ENCODE peak calls at places on chromosome 6, in six cellular contexts. Q is fibroblast of lung, S is IMR-90, I is OCI-LY7, C is hepatocyte, G is HCT116. A is an unnamed sample.

GRCh38 chr6:108684809-108685329 is 124.2 kb downstream of the FOXO3 start:
- DNase-seq in S (peak), I (no peak), C (peak), G (no peak), Q (peak), A (peak)

GRCh38 chr6:43798688-43799444 is 28.9 kb downstream of the VEGFA start:
- DNase-seq in I (no peak), G (peak), Q (peak), S (peak), C (peak), A (peak)

GRCh38 chr6:83985308-83985713 is 48.3 kb upstream of the MRAP2 start:
- DNase-seq in S (no peak), I (no peak), G (no peak), C (no peak), Q (no peak), A (no peak)

GRCh38 chr6:4880373-4880762 is 104.2 kb downstream of the CDYL start:
- DNase-seq in Q (no peak), G (no peak), C (no peak), I (no peak), S (no peak), A (no peak)

GRCh38 chr6:33853026-33853425 is 49.2 kb upstream of the MLN start:
- DNase-seq in I (no peak), Q (no peak), S (no peak), G (no peak), C (no peak), A (no peak)

GRCh38 chr6:7035837-7036249 is 71.9 kb upstream of the RREB1 start:
- DNase-seq in I (no peak), G (no peak), C (no peak), Q (no peak), S (no peak), A (peak)

GRCh38 chr6:88599561-88599960 is 363.9 kb downstream of the RNGTT start:
- DNase-seq in S (no peak), I (peak), Q (no peak), C (no peak), G (no peak), A (no peak)

GRCh38 chr6:3195377-3195694 is 32.1 kb downstream of the TUBB2B start:
- DNase-seq in G (no peak), S (no peak), Q (no peak), I (no peak), C (no peak), A (no peak)

GRCh38 chr6:130034815-130035146 is 16.4 kb downstream of the L3MBTL3 start:
- DNase-seq in I (no peak), Q (no peak), S (no peak), C (no peak), G (no peak), A (no peak)

GRCh38 chr6:110357696-110358535 is at the start of gene METTL24:
- DNase-seq in S (no peak), Q (no peak), I (no peak), C (peak), G (no peak), A (no peak)

GRCh38 chr6:165630544-165630953 is 32.5 kb downstream of the PDE10A start:
- DNase-seq in Q (no peak), I (no peak), G (no peak), C (no peak), S (peak), A (no peak)

GRCh38 chr6:170178266-170178560 is 112.7 kb downstream of the DLL1 start:
- DNase-seq in Q (no peak), I (no peak), G (no peak), S (no peak), C (no peak), A (no peak)
- H2AFZ ChIP-seq in Q (no peak), I (no peak), G (no peak), S (peak), C (no peak), A (no peak)

GRCh38 chr6:169452117-169452868 is 198.6 kb upstream of the THBS2 start:
- DNase-seq in I (no peak), C (no peak), G (peak), S (peak), Q (peak), A (peak)
- H3K4me2 ChIP-seq in I (no peak), C (no peak), G (peak), S (peak), Q (peak), A (peak)

GRCh38 chr6:51415501-51415900 is 596.8 kb downstream of the TFAP2B start:
- DNase-seq in C (no peak), I (no peak), Q (no peak), S (no peak), G (no peak), A (no peak)

GRCh38 chr6:51410453-51410852 is 591.8 kb downstream of the TFAP2B start:
- DNase-seq in I (no peak), C (no peak), Q (no peak), G (no peak), S (no peak), A (no peak)

GRCh38 chr6:51411726-51412125 is 593.1 kb downstream of the TFAP2B start:
- DNase-seq in S (no peak), G (no peak), I (no peak), Q (no peak), C (no peak), A (no peak)

GRCh38 chr6:51414361-51414760 is 595.7 kb downstream of the TFAP2B start:
- DNase-seq in Q (no peak), G (no peak), I (no peak), S (no peak), C (no peak), A (no peak)
- TF ChIP-seq CTCF in Q (no peak), G (no peak), I (no peak), S (no peak), C (no peak), A (no peak)

GRCh38 chr6:116866281-116866871 is 10.7 kb upstream of the RFX6 start:
- DNase-seq in S (peak), C (no peak), I (no peak), G (no peak), Q (peak), A (no peak)
- H2AFZ ChIP-seq in S (no peak), C (no peak), I (peak), G (no peak), Q (no peak), A (peak)

A was measured in PC-9.